ENCODE peak calls at places on chromosomes 11 and 22, in six cellular contexts. One of them, this sample, is unnamed.

GRCh38 chr11:130580372-130580771 is 131.9 kb downstream of the ADAMTS15 start:
- DNase-seq in activated CD4-positive, alpha-beta T cell treated with anti-CD3 and anti-CD28 coated beads, Interleukin-2, amount 10 ng/mL, durations not matched to agents 7 days and 5 days: no peak
- DNase-seq in lower lobe of right lung: no peak
- DNase-seq in H54: peak; percentile 43
- DNase-seq in activated T-cell treated with anti-CD3 and anti-CD28 coated beads, Interleukin-2, amount 50 U/mL, for 48 hours: no peak
- DNase-seq in head of caudate nucleus: peak; percentile 88
- DNase-seq in this sample: peak; percentile 90

GRCh38 chr11:68908273-68908672 is 4.6 kb downstream of the IGHMBP2 start:
- DNase-seq in activated CD4-positive, alpha-beta T cell treated with anti-CD3 and anti-CD28 coated beads, Interleukin-2, amount 10 ng/mL, durations not matched to agents 7 days and 5 days: no peak
- DNase-seq in lower lobe of right lung: no peak
- DNase-seq in H54: no peak
- DNase-seq in activated T-cell treated with anti-CD3 and anti-CD28 coated beads, Interleukin-2, amount 50 U/mL, for 48 hours: no peak
- DNase-seq in head of caudate nucleus: no peak
- DNase-seq in this sample: no peak

GRCh38 chr11:82355313-82355823 is 378.3 kb downstream of the FAM181B start:
- DNase-seq in activated CD4-positive, alpha-beta T cell treated with anti-CD3 and anti-CD28 coated beads, Interleukin-2, amount 10 ng/mL, durations not matched to agents 7 days and 5 days: no peak
- DNase-seq in lower lobe of right lung: no peak
- DNase-seq in H54: no peak
- DNase-seq in activated T-cell treated with anti-CD3 and anti-CD28 coated beads, Interleukin-2, amount 50 U/mL, for 48 hours: no peak
- DNase-seq in head of caudate nucleus: no peak
- DNase-seq in this sample: no peak

GRCh38 chr11:93543292-93543977 is at the start of gene SMCO4:
- DNase-seq in activated CD4-positive, alpha-beta T cell treated with anti-CD3 and anti-CD28 coated beads, Interleukin-2, amount 10 ng/mL, durations not matched to agents 7 days and 5 days: peak; percentile 70
- DNase-seq in lower lobe of right lung: peak; percentile 91
- DNase-seq in H54: peak; percentile 68
- DNase-seq in activated T-cell treated with anti-CD3 and anti-CD28 coated beads, Interleukin-2, amount 50 U/mL, for 48 hours: peak; percentile 76
- DNase-seq in head of caudate nucleus: peak; percentile 82
- DNase-seq in this sample: peak; percentile 65

GRCh38 chr11:124724854-124725718 is 14.7 kb upstream of the NRGN start:
- DNase-seq in activated CD4-positive, alpha-beta T cell treated with anti-CD3 and anti-CD28 coated beads, Interleukin-2, amount 10 ng/mL, durations not matched to agents 7 days and 5 days: no peak
- DNase-seq in lower lobe of right lung: peak; percentile 83
- DNase-seq in H54: no peak
- DNase-seq in activated T-cell treated with anti-CD3 and anti-CD28 coated beads, Interleukin-2, amount 50 U/mL, for 48 hours: no peak
- DNase-seq in head of caudate nucleus: peak; percentile 69
- DNase-seq in this sample: peak; percentile 77

GRCh38 chr11:19874241-19874640 is 161.6 kb downstream of the NAV2 start:
- DNase-seq in activated CD4-positive, alpha-beta T cell treated with anti-CD3 and anti-CD28 coated beads, Interleukin-2, amount 10 ng/mL, durations not matched to agents 7 days and 5 days: no peak
- DNase-seq in lower lobe of right lung: no peak
- DNase-seq in H54: no peak
- DNase-seq in activated T-cell treated with anti-CD3 and anti-CD28 coated beads, Interleukin-2, amount 50 U/mL, for 48 hours: no peak
- DNase-seq in head of caudate nucleus: no peak
- DNase-seq in this sample: no peak

GRCh38 chr11:128155590-128155989 is 431.8 kb downstream of the ETS1 start:
- DNase-seq in activated CD4-positive, alpha-beta T cell treated with anti-CD3 and anti-CD28 coated beads, Interleukin-2, amount 10 ng/mL, durations not matched to agents 7 days and 5 days: no peak
- DNase-seq in lower lobe of right lung: no peak
- DNase-seq in H54: no peak
- DNase-seq in activated T-cell treated with anti-CD3 and anti-CD28 coated beads, Interleukin-2, amount 50 U/mL, for 48 hours: no peak
- DNase-seq in head of caudate nucleus: no peak
- DNase-seq in this sample: no peak

GRCh38 chr11:70477607-70478006 is 79.3 kb downstream of the CTTN start:
- DNase-seq in activated CD4-positive, alpha-beta T cell treated with anti-CD3 and anti-CD28 coated beads, Interleukin-2, amount 10 ng/mL, durations not matched to agents 7 days and 5 days: no peak
- DNase-seq in lower lobe of right lung: peak; percentile 22
- DNase-seq in H54: no peak
- DNase-seq in activated T-cell treated with anti-CD3 and anti-CD28 coated beads, Interleukin-2, amount 50 U/mL, for 48 hours: no peak
- DNase-seq in head of caudate nucleus: peak; percentile 63
- DNase-seq in this sample: no peak

GRCh38 chr11:27398413-27398780 is 35.4 kb upstream of the CCDC34 start:
- DNase-seq in activated CD4-positive, alpha-beta T cell treated with anti-CD3 and anti-CD28 coated beads, Interleukin-2, amount 10 ng/mL, durations not matched to agents 7 days and 5 days: no peak
- DNase-seq in lower lobe of right lung: no peak
- DNase-seq in H54: no peak
- DNase-seq in activated T-cell treated with anti-CD3 and anti-CD28 coated beads, Interleukin-2, amount 50 U/mL, for 48 hours: no peak
- DNase-seq in head of caudate nucleus: no peak
- DNase-seq in this sample: no peak

GRCh38 chr11:7499046-7499445 is 13.7 kb downstream of the OLFML1 start:
- DNase-seq in activated CD4-positive, alpha-beta T cell treated with anti-CD3 and anti-CD28 coated beads, Interleukin-2, amount 10 ng/mL, durations not matched to agents 7 days and 5 days: no peak
- DNase-seq in lower lobe of right lung: no peak
- DNase-seq in H54: no peak
- DNase-seq in activated T-cell treated with anti-CD3 and anti-CD28 coated beads, Interleukin-2, amount 50 U/mL, for 48 hours: no peak
- DNase-seq in head of caudate nucleus: no peak
- DNase-seq in this sample: no peak

GRCh38 chr11:70048279-70049024 is 29.7 kb upstream of the ANO1 start:
- DNase-seq in activated CD4-positive, alpha-beta T cell treated with anti-CD3 and anti-CD28 coated beads, Interleukin-2, amount 10 ng/mL, durations not matched to agents 7 days and 5 days: no peak
- DNase-seq in lower lobe of right lung: no peak
- DNase-seq in H54: no peak
- DNase-seq in activated T-cell treated with anti-CD3 and anti-CD28 coated beads, Interleukin-2, amount 50 U/mL, for 48 hours: no peak
- DNase-seq in head of caudate nucleus: no peak
- DNase-seq in this sample: no peak

GRCh38 chr11:109971184-109971523 is 122.0 kb upstream of the ZC3H12C start:
- DNase-seq in activated CD4-positive, alpha-beta T cell treated with anti-CD3 and anti-CD28 coated beads, Interleukin-2, amount 10 ng/mL, durations not matched to agents 7 days and 5 days: peak; percentile 13
- DNase-seq in lower lobe of right lung: no peak
- DNase-seq in H54: peak; percentile 3
- DNase-seq in activated T-cell treated with anti-CD3 and anti-CD28 coated beads, Interleukin-2, amount 50 U/mL, for 48 hours: no peak
- DNase-seq in head of caudate nucleus: no peak
- DNase-seq in this sample: peak; percentile 50

GRCh38 chr11:34214961-34215805 is 109.8 kb downstream of the NAT10 start:
- DNase-seq in activated CD4-positive, alpha-beta T cell treated with anti-CD3 and anti-CD28 coated beads, Interleukin-2, amount 10 ng/mL, durations not matched to agents 7 days and 5 days: no peak
- DNase-seq in lower lobe of right lung: no peak
- DNase-seq in H54: peak; percentile 72
- DNase-seq in activated T-cell treated with anti-CD3 and anti-CD28 coated beads, Interleukin-2, amount 50 U/mL, for 48 hours: peak; percentile 86
- DNase-seq in head of caudate nucleus: no peak
- DNase-seq in this sample: no peak

GRCh38 chr22:41825376-41825775 is 7.5 kb upstream of the SREBF2 start:
- DNase-seq in activated CD4-positive, alpha-beta T cell treated with anti-CD3 and anti-CD28 coated beads, Interleukin-2, amount 10 ng/mL, durations not matched to agents 7 days and 5 days: no peak
- DNase-seq in lower lobe of right lung: no peak
- DNase-seq in H54: no peak
- DNase-seq in activated T-cell treated with anti-CD3 and anti-CD28 coated beads, Interleukin-2, amount 50 U/mL, for 48 hours: no peak
- DNase-seq in head of caudate nucleus: no peak
- DNase-seq in this sample: no peak

GRCh38 chr11:133955945-133956421 is 785 bp downstream of the IGSF9B start:
- DNase-seq in activated CD4-positive, alpha-beta T cell treated with anti-CD3 and anti-CD28 coated beads, Interleukin-2, amount 10 ng/mL, durations not matched to agents 7 days and 5 days: no peak
- DNase-seq in lower lobe of right lung: no peak
- DNase-seq in H54: no peak
- DNase-seq in activated T-cell treated with anti-CD3 and anti-CD28 coated beads, Interleukin-2, amount 50 U/mL, for 48 hours: peak; percentile 40
- DNase-seq in head of caudate nucleus: no peak
- DNase-seq in this sample: no peak

GRCh38 chr22:50529416-50530279 is at the start of gene TYMP:
- DNase-seq in activated CD4-positive, alpha-beta T cell treated with anti-CD3 and anti-CD28 coated beads, Interleukin-2, amount 10 ng/mL, durations not matched to agents 7 days and 5 days: peak; percentile 78
- DNase-seq in lower lobe of right lung: peak; percentile 90
- DNase-seq in H54: no peak
- DNase-seq in activated T-cell treated with anti-CD3 and anti-CD28 coated beads, Interleukin-2, amount 50 U/mL, for 48 hours: peak; percentile 79
- DNase-seq in head of caudate nucleus: no peak
- DNase-seq in this sample: no peak

GRCh38 chr22:32932176-32932575 is 126.0 kb downstream of the SYN3 start:
- DNase-seq in activated CD4-positive, alpha-beta T cell treated with anti-CD3 and anti-CD28 coated beads, Interleukin-2, amount 10 ng/mL, durations not matched to agents 7 days and 5 days: no peak
- DNase-seq in lower lobe of right lung: no peak
- DNase-seq in H54: no peak
- DNase-seq in activated T-cell treated with anti-CD3 and anti-CD28 coated beads, Interleukin-2, amount 50 U/mL, for 48 hours: no peak
- DNase-seq in head of caudate nucleus: no peak
- DNase-seq in this sample: no peak

GRCh38 chr11:64028398-64029115 is 7.2 kb upstream of the FLRT1 start:
- DNase-seq in activated CD4-positive, alpha-beta T cell treated with anti-CD3 and anti-CD28 coated beads, Interleukin-2, amount 10 ng/mL, durations not matched to agents 7 days and 5 days: no peak
- DNase-seq in lower lobe of right lung: no peak
- DNase-seq in H54: no peak
- DNase-seq in activated T-cell treated with anti-CD3 and anti-CD28 coated beads, Interleukin-2, amount 50 U/mL, for 48 hours: no peak
- DNase-seq in head of caudate nucleus: peak; percentile 59
- DNase-seq in this sample: no peak

GRCh38 chr11:46381836-46382643 is 571 bp downstream of the MDK start:
- DNase-seq in activated CD4-positive, alpha-beta T cell treated with anti-CD3 and anti-CD28 coated beads, Interleukin-2, amount 10 ng/mL, durations not matched to agents 7 days and 5 days: no peak
- DNase-seq in lower lobe of right lung: no peak
- DNase-seq in H54: no peak
- DNase-seq in activated T-cell treated with anti-CD3 and anti-CD28 coated beads, Interleukin-2, amount 50 U/mL, for 48 hours: no peak
- DNase-seq in head of caudate nucleus: no peak
- DNase-seq in this sample: no peak

GRCh38 chr22:28181332-28181731 is 262.3 kb upstream of the PITPNB start:
- DNase-seq in activated CD4-positive, alpha-beta T cell treated with anti-CD3 and anti-CD28 coated beads, Interleukin-2, amount 10 ng/mL, durations not matched to agents 7 days and 5 days: no peak
- DNase-seq in lower lobe of right lung: no peak
- DNase-seq in H54: no peak
- DNase-seq in activated T-cell treated with anti-CD3 and anti-CD28 coated beads, Interleukin-2, amount 50 U/mL, for 48 hours: no peak
- DNase-seq in head of caudate nucleus: no peak
- DNase-seq in this sample: no peak

GRCh38 chr22:21972293-21972779 is 10.3 kb downstream of the TOP3B start:
- DNase-seq in activated CD4-positive, alpha-beta T cell treated with anti-CD3 and anti-CD28 coated beads, Interleukin-2, amount 10 ng/mL, durations not matched to agents 7 days and 5 days: peak; percentile 52
- DNase-seq in lower lobe of right lung: no peak
- DNase-seq in H54: peak; percentile 22
- DNase-seq in activated T-cell treated with anti-CD3 and anti-CD28 coated beads, Interleukin-2, amount 50 U/mL, for 48 hours: peak; percentile 73
- DNase-seq in head of caudate nucleus: peak; percentile 59
- DNase-seq in this sample: no peak

GRCh38 chr11:117554601-117555333 is 227.1 kb downstream of the CEP164 start:
- DNase-seq in activated CD4-positive, alpha-beta T cell treated with anti-CD3 and anti-CD28 coated beads, Interleukin-2, amount 10 ng/mL, durations not matched to agents 7 days and 5 days: no peak
- DNase-seq in lower lobe of right lung: no peak
- DNase-seq in H54: no peak
- DNase-seq in activated T-cell treated with anti-CD3 and anti-CD28 coated beads, Interleukin-2, amount 50 U/mL, for 48 hours: no peak
- DNase-seq in head of caudate nucleus: no peak
- DNase-seq in this sample: no peak

GRCh38 chr11:289145-289705 is 299 bp downstream of the PGGHG start:
- DNase-seq in activated CD4-positive, alpha-beta T cell treated with anti-CD3 and anti-CD28 coated beads, Interleukin-2, amount 10 ng/mL, durations not matched to agents 7 days and 5 days: no peak
- DNase-seq in lower lobe of right lung: no peak
- DNase-seq in H54: no peak
- DNase-seq in activated T-cell treated with anti-CD3 and anti-CD28 coated beads, Interleukin-2, amount 50 U/mL, for 48 hours: no peak
- DNase-seq in head of caudate nucleus: no peak
- DNase-seq in this sample: no peak

GRCh38 chr11:87368876-87369480 is 331.2 kb downstream of the TMEM135 start:
- DNase-seq in activated CD4-positive, alpha-beta T cell treated with anti-CD3 and anti-CD28 coated beads, Interleukin-2, amount 10 ng/mL, durations not matched to agents 7 days and 5 days: no peak
- DNase-seq in lower lobe of right lung: no peak
- DNase-seq in H54: no peak
- DNase-seq in activated T-cell treated with anti-CD3 and anti-CD28 coated beads, Interleukin-2, amount 50 U/mL, for 48 hours: no peak
- DNase-seq in head of caudate nucleus: no peak
- DNase-seq in this sample: no peak

GRCh38 chr11:119832536-119832935 is 103.5 kb upstream of the NECTIN1 start:
- DNase-seq in activated CD4-positive, alpha-beta T cell treated with anti-CD3 and anti-CD28 coated beads, Interleukin-2, amount 10 ng/mL, durations not matched to agents 7 days and 5 days: no peak
- DNase-seq in lower lobe of right lung: peak; percentile 53
- DNase-seq in H54: no peak
- DNase-seq in activated T-cell treated with anti-CD3 and anti-CD28 coated beads, Interleukin-2, amount 50 U/mL, for 48 hours: no peak
- DNase-seq in head of caudate nucleus: no peak
- DNase-seq in this sample: no peak

GRCh38 chr11:34243620-34244493 is 114.0 kb downstream of the ABTB2 start:
- DNase-seq in activated CD4-positive, alpha-beta T cell treated with anti-CD3 and anti-CD28 coated beads, Interleukin-2, amount 10 ng/mL, durations not matched to agents 7 days and 5 days: peak; percentile 26
- DNase-seq in lower lobe of right lung: no peak
- DNase-seq in H54: peak; percentile 72
- DNase-seq in activated T-cell treated with anti-CD3 and anti-CD28 coated beads, Interleukin-2, amount 50 U/mL, for 48 hours: peak; percentile 68
- DNase-seq in head of caudate nucleus: no peak
- DNase-seq in this sample: no peak

GRCh38 chr11:111796696-111797095 is 30.5 kb upstream of the PPP2R1B start:
- DNase-seq in activated CD4-positive, alpha-beta T cell treated with anti-CD3 and anti-CD28 coated beads, Interleukin-2, amount 10 ng/mL, durations not matched to agents 7 days and 5 days: no peak
- DNase-seq in lower lobe of right lung: no peak
- DNase-seq in H54: no peak
- DNase-seq in activated T-cell treated with anti-CD3 and anti-CD28 coated beads, Interleukin-2, amount 50 U/mL, for 48 hours: no peak
- DNase-seq in head of caudate nucleus: no peak
- DNase-seq in this sample: no peak

GRCh38 chr11:1229471-1230120 is 6.7 kb downstream of the MUC5B start:
- DNase-seq in activated CD4-positive, alpha-beta T cell treated with anti-CD3 and anti-CD28 coated beads, Interleukin-2, amount 10 ng/mL, durations not matched to agents 7 days and 5 days: no peak
- DNase-seq in lower lobe of right lung: peak; percentile 35
- DNase-seq in H54: no peak
- DNase-seq in activated T-cell treated with anti-CD3 and anti-CD28 coated beads, Interleukin-2, amount 50 U/mL, for 48 hours: no peak
- DNase-seq in head of caudate nucleus: no peak
- DNase-seq in this sample: no peak

GRCh38 chr11:65558002-65558784 is at the start of gene LTBP3:
- DNase-seq in activated CD4-positive, alpha-beta T cell treated with anti-CD3 and anti-CD28 coated beads, Interleukin-2, amount 10 ng/mL, durations not matched to agents 7 days and 5 days: no peak
- DNase-seq in lower lobe of right lung: peak; percentile 87
- DNase-seq in H54: no peak
- DNase-seq in activated T-cell treated with anti-CD3 and anti-CD28 coated beads, Interleukin-2, amount 50 U/mL, for 48 hours: peak; percentile 59
- DNase-seq in head of caudate nucleus: peak; percentile 87
- DNase-seq in this sample: peak; percentile 92

GRCh38 chr11:10305964-10306918 is 1.4 kb downstream of the ADM start:
- DNase-seq in activated CD4-positive, alpha-beta T cell treated with anti-CD3 and anti-CD28 coated beads, Interleukin-2, amount 10 ng/mL, durations not matched to agents 7 days and 5 days: peak; percentile 19
- DNase-seq in lower lobe of right lung: peak; percentile 48
- DNase-seq in H54: no peak
- DNase-seq in activated T-cell treated with anti-CD3 and anti-CD28 coated beads, Interleukin-2, amount 50 U/mL, for 48 hours: peak; percentile 38
- DNase-seq in head of caudate nucleus: no peak
- DNase-seq in this sample: no peak

GRCh38 chr11:64787526-64788320 is 9.4 kb upstream of the SF1 start:
- DNase-seq in activated CD4-positive, alpha-beta T cell treated with anti-CD3 and anti-CD28 coated beads, Interleukin-2, amount 10 ng/mL, durations not matched to agents 7 days and 5 days: peak; percentile 65
- DNase-seq in lower lobe of right lung: peak; percentile 78
- DNase-seq in H54: peak; percentile 77
- DNase-seq in activated T-cell treated with anti-CD3 and anti-CD28 coated beads, Interleukin-2, amount 50 U/mL, for 48 hours: peak; percentile 74
- DNase-seq in head of caudate nucleus: peak; percentile 65
- DNase-seq in this sample: no peak

GRCh38 chr22:41565403-41566054 is 4.7 kb downstream of the CSDC2 start:
- DNase-seq in activated CD4-positive, alpha-beta T cell treated with anti-CD3 and anti-CD28 coated beads, Interleukin-2, amount 10 ng/mL, durations not matched to agents 7 days and 5 days: peak; percentile 27
- DNase-seq in lower lobe of right lung: no peak
- DNase-seq in H54: peak; percentile 61
- DNase-seq in activated T-cell treated with anti-CD3 and anti-CD28 coated beads, Interleukin-2, amount 50 U/mL, for 48 hours: peak; percentile 39
- DNase-seq in head of caudate nucleus: no peak
- DNase-seq in this sample: no peak

GRCh38 chr11:108887436-108888238 is 222.8 kb downstream of the DDX10 start:
- DNase-seq in activated CD4-positive, alpha-beta T cell treated with anti-CD3 and anti-CD28 coated beads, Interleukin-2, amount 10 ng/mL, durations not matched to agents 7 days and 5 days: no peak
- DNase-seq in lower lobe of right lung: no peak
- DNase-seq in H54: no peak
- DNase-seq in activated T-cell treated with anti-CD3 and anti-CD28 coated beads, Interleukin-2, amount 50 U/mL, for 48 hours: no peak
- DNase-seq in head of caudate nucleus: no peak
- DNase-seq in this sample: peak; percentile 23